ENCODE peak calls at places on chromosomes 1 and 21, in seven cellular contexts. One of them, this sample, is unnamed. For H3K36me3, the result is how much of the 10 kb centered on the place peaks cover.

GRCh38 chr21:45556645-45557601 is 14.7 kb upstream of the SLC19A1 start:
- DNase-seq in spleen: peak
- DNase-seq in transverse colon: no peak
- DNase-seq in IMR-90: no peak
- DNase-seq in tibial nerve: no peak
- DNase-seq in esophagus squamous epithelium: no peak
- DNase-seq in body of pancreas: no peak
- DNase-seq in this sample: no peak

GRCh38 chr1:5982868-5983267 is 9.4 kb downstream of the NPHP4 start:
- DNase-seq in tibial nerve: no peak
- DNase-seq in transverse colon: no peak
- DNase-seq in esophagus squamous epithelium: no peak
- DNase-seq in IMR-90: no peak
- DNase-seq in spleen: no peak
- DNase-seq in body of pancreas: no peak
- DNase-seq in this sample: no peak

GRCh38 chr1:149977345-149977744 is 33.2 kb downstream of the OTUD7B start:
- DNase-seq in tibial nerve: no peak
- DNase-seq in spleen: no peak
- DNase-seq in IMR-90: no peak
- DNase-seq in body of pancreas: no peak
- DNase-seq in esophagus squamous epithelium: no peak
- DNase-seq in transverse colon: no peak
- DNase-seq in this sample: no peak

GRCh38 chr21:15301014-15301413 is 236.2 kb upstream of the NRIP1 start:
- DNase-seq in spleen: no peak
- DNase-seq in esophagus squamous epithelium: no peak
- DNase-seq in IMR-90: no peak
- DNase-seq in transverse colon: no peak
- DNase-seq in body of pancreas: no peak
- DNase-seq in tibial nerve: no peak
- DNase-seq in this sample: no peak

GRCh38 chr1:109959974-109960744 is 24.4 kb upstream of the AHCYL1 start:
- DNase-seq in IMR-90: peak
- DNase-seq in transverse colon: no peak
- DNase-seq in body of pancreas: no peak
- DNase-seq in tibial nerve: no peak
- DNase-seq in esophagus squamous epithelium: no peak
- DNase-seq in spleen: no peak
- DNase-seq in this sample: no peak

GRCh38 chr1:156284762-156285161 is 637 bp downstream of the TMEM79 start:
- DNase-seq in transverse colon: no peak
- DNase-seq in spleen: peak
- DNase-seq in esophagus squamous epithelium: no peak
- DNase-seq in body of pancreas: no peak
- DNase-seq in tibial nerve: no peak
- DNase-seq in IMR-90: no peak
- DNase-seq in this sample: no peak

GRCh38 chr1:209937996-209938959 is at the start of gene SYT14:
- DNase-seq in esophagus squamous epithelium: no peak
- DNase-seq in transverse colon: no peak
- DNase-seq in IMR-90: peak
- DNase-seq in spleen: no peak
- DNase-seq in body of pancreas: peak
- DNase-seq in tibial nerve: no peak
- DNase-seq in this sample: no peak

GRCh38 chr21:34133802-34134201 is 60.4 kb downstream of the MRPS6 start:
- DNase-seq in IMR-90: no peak
- DNase-seq in transverse colon: no peak
- DNase-seq in tibial nerve: no peak
- DNase-seq in body of pancreas: no peak
- DNase-seq in spleen: no peak
- DNase-seq in esophagus squamous epithelium: no peak
- DNase-seq in this sample: no peak

GRCh38 chr1:151990058-151990855 is 3.4 kb downstream of the S100A10 start:
- DNase-seq in IMR-90: no peak
- DNase-seq in esophagus squamous epithelium: no peak
- DNase-seq in transverse colon: no peak
- DNase-seq in spleen: no peak
- DNase-seq in body of pancreas: no peak
- DNase-seq in tibial nerve: no peak
- DNase-seq in this sample: no peak

GRCh38 chr1:201267481-201268229 is 15.7 kb upstream of the PKP1 start:
- DNase-seq in body of pancreas: no peak
- DNase-seq in transverse colon: no peak
- DNase-seq in IMR-90: peak
- DNase-seq in esophagus squamous epithelium: no peak
- DNase-seq in tibial nerve: no peak
- DNase-seq in spleen: peak
- DNase-seq in this sample: no peak

GRCh38 chr1:232844791-232845190 is 39.6 kb downstream of the MAP10 start:
- DNase-seq in spleen: no peak
- DNase-seq in tibial nerve: no peak
- DNase-seq in IMR-90: peak
- DNase-seq in body of pancreas: no peak
- DNase-seq in transverse colon: no peak
- DNase-seq in esophagus squamous epithelium: no peak
- DNase-seq in this sample: no peak

GRCh38 chr1:211967704-211968103 is 67.7 kb downstream of the INTS7 start:
- DNase-seq in IMR-90: no peak
- DNase-seq in tibial nerve: no peak
- DNase-seq in spleen: no peak
- DNase-seq in transverse colon: no peak
- DNase-seq in body of pancreas: no peak
- DNase-seq in esophagus squamous epithelium: no peak
- DNase-seq in this sample: no peak

GRCh38 chr1:30981172-30981571 is 72.6 kb upstream of the SDC3 start:
- DNase-seq in transverse colon: no peak
- DNase-seq in tibial nerve: no peak
- DNase-seq in esophagus squamous epithelium: no peak
- DNase-seq in body of pancreas: no peak
- DNase-seq in IMR-90: no peak
- DNase-seq in spleen: no peak
- DNase-seq in this sample: no peak

GRCh38 chr1:226001852-226002666 is 2.9 kb upstream of the SDE2 start:
- DNase-seq in IMR-90: no peak
- DNase-seq in tibial nerve: peak
- DNase-seq in body of pancreas: peak
- DNase-seq in transverse colon: peak
- DNase-seq in esophagus squamous epithelium: peak
- DNase-seq in spleen: peak
- DNase-seq in this sample: peak

GRCh38 chr1:145889722-145890121 is 4.1 kb upstream of the ANKRD35 start:
- DNase-seq in tibial nerve: no peak
- DNase-seq in body of pancreas: no peak
- DNase-seq in spleen: no peak
- DNase-seq in esophagus squamous epithelium: no peak
- DNase-seq in transverse colon: no peak
- DNase-seq in IMR-90: no peak
- DNase-seq in this sample: no peak

GRCh38 chr1:111161843-111162242 is 21.8 kb downstream of the CEPT1 start:
- DNase-seq in esophagus squamous epithelium: no peak
- DNase-seq in tibial nerve: no peak
- DNase-seq in body of pancreas: no peak
- DNase-seq in IMR-90: peak
- DNase-seq in spleen: no peak
- DNase-seq in transverse colon: no peak
- DNase-seq in this sample: no peak

GRCh38 chr1:32780628-32781267 is 36.4 kb downstream of the YARS1 start:
- DNase-seq in spleen: no peak
- DNase-seq in tibial nerve: no peak
- DNase-seq in esophagus squamous epithelium: no peak
- DNase-seq in IMR-90: no peak
- DNase-seq in body of pancreas: no peak
- DNase-seq in transverse colon: no peak
- DNase-seq in this sample: no peak

GRCh38 chr1:32783851-32784250 is 33.3 kb downstream of the YARS1 start:
- DNase-seq in spleen: no peak
- DNase-seq in IMR-90: no peak
- DNase-seq in transverse colon: no peak
- DNase-seq in tibial nerve: no peak
- DNase-seq in esophagus squamous epithelium: no peak
- DNase-seq in body of pancreas: no peak
- DNase-seq in this sample: no peak

GRCh38 chr1:32786856-32787255 is 30.3 kb downstream of the YARS1 start:
- DNase-seq in tibial nerve: no peak
- DNase-seq in esophagus squamous epithelium: no peak
- DNase-seq in IMR-90: no peak
- DNase-seq in spleen: no peak
- DNase-seq in body of pancreas: no peak
- DNase-seq in transverse colon: no peak
- DNase-seq in this sample: no peak

GRCh38 chr1:32782086-32782485 is 35.1 kb downstream of the YARS1 start:
- DNase-seq in esophagus squamous epithelium: no peak
- DNase-seq in body of pancreas: no peak
- DNase-seq in IMR-90: no peak
- DNase-seq in transverse colon: no peak
- DNase-seq in tibial nerve: no peak
- DNase-seq in spleen: no peak
- DNase-seq in this sample: no peak

GRCh38 chr1:32784817-32785216 is 32.3 kb downstream of the YARS1 start:
- DNase-seq in tibial nerve: no peak
- DNase-seq in IMR-90: no peak
- DNase-seq in spleen: no peak
- DNase-seq in transverse colon: no peak
- DNase-seq in body of pancreas: no peak
- DNase-seq in esophagus squamous epithelium: no peak
- DNase-seq in this sample: no peak
- H3K36me3 ChIP-seq in tibial nerve: under half
- H3K36me3 ChIP-seq in IMR-90: half or more
- H3K36me3 ChIP-seq in spleen: half or more
- H3K36me3 ChIP-seq in transverse colon: under half
- H3K36me3 ChIP-seq in body of pancreas: under half
- H3K36me3 ChIP-seq in esophagus squamous epithelium: half or more
- H3K36me3 ChIP-seq in this sample: under half

DNA sequence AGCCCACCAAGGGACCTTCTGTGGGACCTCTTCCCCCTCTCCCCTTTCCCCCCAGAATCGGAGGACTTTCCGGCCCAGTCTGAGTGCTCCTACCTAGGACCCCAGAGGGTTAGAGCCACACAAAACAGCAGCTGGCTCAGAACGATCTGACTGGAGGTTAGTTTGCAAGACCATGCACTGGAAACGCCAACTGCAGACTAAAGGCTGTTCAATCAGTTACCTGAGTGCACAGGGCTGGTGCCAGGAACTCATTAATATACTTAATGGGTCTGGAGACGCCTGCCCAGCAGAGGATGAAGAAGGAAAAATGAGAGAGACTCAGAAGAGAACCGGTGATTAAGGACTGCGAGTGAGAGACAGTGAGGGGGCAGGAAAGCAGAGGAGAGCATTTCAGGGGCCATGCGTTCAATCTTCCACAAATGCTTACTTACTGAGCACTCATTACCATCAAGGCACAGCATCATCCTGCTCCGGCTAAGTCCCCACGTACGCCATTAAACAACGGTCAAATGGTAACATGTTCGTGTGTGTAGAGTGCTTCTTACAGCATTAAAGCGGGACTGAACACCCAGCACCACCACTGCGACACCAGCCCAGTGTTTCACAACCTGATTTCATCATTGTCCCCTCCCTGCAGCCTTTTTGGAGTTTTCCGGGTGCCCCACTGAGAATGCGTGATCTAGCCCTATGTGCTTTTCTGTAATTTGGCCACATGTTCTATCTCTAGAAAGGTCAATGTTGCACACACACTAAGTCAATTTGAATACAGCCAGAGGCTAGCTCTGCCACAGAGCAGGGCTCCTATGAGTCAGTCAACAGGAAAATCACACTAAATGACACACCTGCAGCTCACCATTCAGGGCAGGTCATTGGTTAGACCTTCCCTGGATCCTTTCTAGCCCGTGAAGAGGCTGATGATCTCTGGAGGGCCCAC is 7.6 kb downstream of the ENO1 start:
- DNase-seq in body of pancreas: no peak
- DNase-seq in IMR-90: no peak
- DNase-seq in transverse colon: no peak
- DNase-seq in esophagus squamous epithelium: no peak
- DNase-seq in tibial nerve: no peak
- DNase-seq in spleen: no peak
- DNase-seq in this sample: no peak
- TF ChIP-seq POLR2A in body of pancreas: no peak
- TF ChIP-seq POLR2A in IMR-90: no peak
- TF ChIP-seq POLR2A in transverse colon: no peak
- TF ChIP-seq POLR2A in esophagus squamous epithelium: no peak
- TF ChIP-seq POLR2A in tibial nerve: no peak
- TF ChIP-seq POLR2A in spleen: no peak
- TF ChIP-seq POLR2A in this sample: no peak

DNA sequence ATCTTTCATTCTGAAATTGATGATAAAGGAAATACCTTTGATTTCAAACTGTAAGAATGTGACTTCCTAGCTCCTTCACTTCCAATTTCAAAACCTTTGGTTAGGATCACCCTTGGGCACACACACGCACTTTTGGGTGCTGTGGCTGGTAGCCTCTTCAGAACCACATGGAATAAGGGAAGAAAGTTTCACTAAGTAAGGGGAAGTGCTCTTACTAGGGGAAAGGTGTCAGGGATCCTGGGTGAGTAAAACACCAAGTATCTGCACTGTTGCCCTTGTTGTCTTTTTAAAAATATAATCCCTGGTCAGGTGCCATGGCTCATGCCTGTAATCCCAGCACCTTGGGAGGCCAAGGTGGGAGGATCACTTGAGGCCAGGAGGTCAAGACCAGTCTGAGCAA is 132.4 kb downstream of the SDCCAG8 start:
- DNase-seq in transverse colon: no peak
- DNase-seq in spleen: no peak
- DNase-seq in tibial nerve: no peak
- DNase-seq in IMR-90: no peak
- DNase-seq in esophagus squamous epithelium: no peak
- DNase-seq in body of pancreas: no peak
- DNase-seq in this sample: no peak
- TF ChIP-seq CTCF in transverse colon: no peak
- TF ChIP-seq CTCF in spleen: no peak
- TF ChIP-seq CTCF in tibial nerve: no peak
- TF ChIP-seq CTCF in IMR-90: no peak
- TF ChIP-seq CTCF in esophagus squamous epithelium: no peak
- TF ChIP-seq CTCF in body of pancreas: no peak
- TF ChIP-seq CTCF in this sample: no peak

GRCh38 chr1:27886744-27887143 is 14.4 kb downstream of the THEMIS2 start:
- DNase-seq in tibial nerve: no peak
- DNase-seq in transverse colon: no peak
- DNase-seq in spleen: no peak
- DNase-seq in body of pancreas: no peak
- DNase-seq in esophagus squamous epithelium: no peak
- DNase-seq in IMR-90: no peak
- DNase-seq in this sample: no peak

GRCh38 chr1:27886353-27886679 is 14.0 kb downstream of the THEMIS2 start:
- DNase-seq in esophagus squamous epithelium: no peak
- DNase-seq in IMR-90: no peak
- DNase-seq in body of pancreas: no peak
- DNase-seq in spleen: no peak
- DNase-seq in tibial nerve: no peak
- DNase-seq in transverse colon: no peak
- DNase-seq in this sample: no peak

GRCh38 chr1:27889506-27889905 is 17.2 kb downstream of the THEMIS2 start:
- DNase-seq in esophagus squamous epithelium: no peak
- DNase-seq in transverse colon: no peak
- DNase-seq in body of pancreas: no peak
- DNase-seq in IMR-90: no peak
- DNase-seq in spleen: no peak
- DNase-seq in tibial nerve: no peak
- DNase-seq in this sample: no peak

GRCh38 chr1:27887215-27888035 is 15.1 kb downstream of the THEMIS2 start:
- DNase-seq in transverse colon: peak
- DNase-seq in tibial nerve: no peak
- DNase-seq in IMR-90: no peak
- DNase-seq in spleen: peak
- DNase-seq in esophagus squamous epithelium: no peak
- DNase-seq in body of pancreas: no peak
- DNase-seq in this sample: peak

GRCh38 chr1:27891196-27891889 is 19.0 kb downstream of the THEMIS2 start:
- DNase-seq in IMR-90: no peak
- DNase-seq in tibial nerve: no peak
- DNase-seq in transverse colon: peak
- DNase-seq in spleen: peak
- DNase-seq in body of pancreas: no peak
- DNase-seq in esophagus squamous epithelium: no peak
- DNase-seq in this sample: no peak
- H3K36me3 ChIP-seq in IMR-90: under half
- H3K36me3 ChIP-seq in tibial nerve: under half
- H3K36me3 ChIP-seq in transverse colon: under half
- H3K36me3 ChIP-seq in spleen: under half
- H3K36me3 ChIP-seq in body of pancreas: under half
- H3K36me3 ChIP-seq in esophagus squamous epithelium: half or more
- H3K36me3 ChIP-seq in this sample: under half